ENCODE peak calls at places on chromosomes 1 and 21, in six cellular contexts. One of them, this sample, is unnamed.

GRCh38 chr1:35451125-35451528 is 106.1 kb downstream of the KIAA0319L start:
- DNase-seq in HepG2: peak
- DNase-seq in K562: peak
- DNase-seq in GM12878: no peak
- DNase-seq in SK-N-SH: peak
- DNase-seq in H1: peak
- DNase-seq in this sample: peak

GRCh38 chr1:11946647-11947046 is 12.1 kb downstream of the PLOD1 start:
- DNase-seq in H1: no peak
- DNase-seq in HepG2: no peak
- DNase-seq in SK-N-SH: no peak
- DNase-seq in K562: no peak
- DNase-seq in GM12878: no peak
- DNase-seq in this sample: peak

GRCh38 chr1:19765623-19766022 is 34.1 kb downstream of the TMCO4 start:
- DNase-seq in SK-N-SH: no peak
- DNase-seq in HepG2: no peak
- DNase-seq in GM12878: no peak
- DNase-seq in K562: no peak
- DNase-seq in H1: no peak
- DNase-seq in this sample: no peak

GRCh38 chr1:11777653-11778322 is 15.8 kb downstream of the C1orf167 start:
- DNase-seq in SK-N-SH: no peak
- DNase-seq in K562: no peak
- DNase-seq in GM12878: no peak
- DNase-seq in H1: no peak
- DNase-seq in HepG2: no peak
- DNase-seq in this sample: no peak

GRCh38 chr1:163875927-163876320 is 554.2 kb downstream of the NUF2 start:
- DNase-seq in GM12878: no peak
- DNase-seq in K562: no peak
- DNase-seq in SK-N-SH: no peak
- DNase-seq in H1: no peak
- DNase-seq in HepG2: no peak
- DNase-seq in this sample: no peak

GRCh38 chr1:224168859-224169380 is 14.1 kb upstream of the DEGS1 start:
- DNase-seq in GM12878: peak
- DNase-seq in SK-N-SH: no peak
- DNase-seq in K562: no peak
- DNase-seq in HepG2: peak
- DNase-seq in H1: no peak
- DNase-seq in this sample: peak

GRCh38 chr1:55718758-55719671 is 503.9 kb upstream of the USP24 start:
- DNase-seq in H1: no peak
- DNase-seq in SK-N-SH: no peak
- DNase-seq in HepG2: peak
- DNase-seq in K562: no peak
- DNase-seq in GM12878: no peak
- DNase-seq in this sample: no peak

GRCh38 chr1:154434346-154435075 is 29.4 kb downstream of the IL6R start:
- DNase-seq in HepG2: no peak
- DNase-seq in H1: no peak
- DNase-seq in GM12878: no peak
- DNase-seq in SK-N-SH: no peak
- DNase-seq in K562: peak
- DNase-seq in this sample: no peak

GRCh38 chr1:172002725-172003345 is 161.5 kb downstream of the DNM3 start:
- DNase-seq in K562: peak
- DNase-seq in GM12878: peak
- DNase-seq in H1: no peak
- DNase-seq in HepG2: peak
- DNase-seq in SK-N-SH: peak
- DNase-seq in this sample: no peak

GRCh38 chr21:24420694-24421093 is 1186.6 kb downstream of the MRPL39 start:
- DNase-seq in K562: no peak
- DNase-seq in SK-N-SH: no peak
- DNase-seq in GM12878: no peak
- DNase-seq in H1: no peak
- DNase-seq in HepG2: no peak
- DNase-seq in this sample: no peak

GRCh38 chr1:241822846-241823245 is 25.2 kb upstream of the EXO1 start:
- DNase-seq in K562: no peak
- DNase-seq in H1: no peak
- DNase-seq in HepG2: no peak
- DNase-seq in SK-N-SH: no peak
- DNase-seq in GM12878: no peak
- DNase-seq in this sample: no peak

GRCh38 chr1:59113876-59114457 is 182.9 kb upstream of the FGGY start:
- DNase-seq in GM12878: no peak
- DNase-seq in SK-N-SH: no peak
- DNase-seq in H1: no peak
- DNase-seq in K562: no peak
- DNase-seq in HepG2: no peak
- DNase-seq in this sample: no peak

GRCh38 chr21:27802816-27803475 is 836.1 kb upstream of the ADAMTS5 start:
- DNase-seq in SK-N-SH: peak
- DNase-seq in H1: peak
- DNase-seq in HepG2: no peak
- DNase-seq in K562: peak
- DNase-seq in GM12878: no peak
- DNase-seq in this sample: peak

GRCh38 chr1:28370220-28371010 is 875 bp downstream of the PHACTR4 start:
- DNase-seq in HepG2: no peak
- DNase-seq in SK-N-SH: peak
- DNase-seq in GM12878: no peak
- DNase-seq in K562: no peak
- DNase-seq in H1: no peak
- DNase-seq in this sample: peak

GRCh38 chr1:226886142-226886901 is 15.9 kb downstream of the PSEN2 start:
- DNase-seq in HepG2: no peak
- DNase-seq in H1: no peak
- DNase-seq in GM12878: no peak
- DNase-seq in K562: no peak
- DNase-seq in SK-N-SH: no peak
- DNase-seq in this sample: no peak

GRCh38 chr1:147853391-147853790 is 49.2 kb upstream of the GJA8 start:
- DNase-seq in GM12878: no peak
- DNase-seq in HepG2: no peak
- DNase-seq in K562: no peak
- DNase-seq in SK-N-SH: no peak
- DNase-seq in H1: no peak
- DNase-seq in this sample: no peak

GRCh38 chr21:22115746-22116145 is 1117.5 kb downstream of the NCAM2 start:
- DNase-seq in SK-N-SH: no peak
- DNase-seq in HepG2: no peak
- DNase-seq in GM12878: no peak
- DNase-seq in K562: no peak
- DNase-seq in H1: no peak
- DNase-seq in this sample: no peak

GRCh38 chr1:232905324-232906034 is 44.9 kb upstream of the NTPCR start:
- DNase-seq in K562: no peak
- DNase-seq in HepG2: no peak
- DNase-seq in H1: no peak
- DNase-seq in GM12878: no peak
- DNase-seq in SK-N-SH: no peak
- DNase-seq in this sample: no peak

GRCh38 chr1:160834945-160835565 is 27.6 kb downstream of the CD244 start:
- DNase-seq in SK-N-SH: peak
- DNase-seq in H1: no peak
- DNase-seq in GM12878: no peak
- DNase-seq in K562: peak
- DNase-seq in HepG2: peak
- DNase-seq in this sample: peak

DNA sequence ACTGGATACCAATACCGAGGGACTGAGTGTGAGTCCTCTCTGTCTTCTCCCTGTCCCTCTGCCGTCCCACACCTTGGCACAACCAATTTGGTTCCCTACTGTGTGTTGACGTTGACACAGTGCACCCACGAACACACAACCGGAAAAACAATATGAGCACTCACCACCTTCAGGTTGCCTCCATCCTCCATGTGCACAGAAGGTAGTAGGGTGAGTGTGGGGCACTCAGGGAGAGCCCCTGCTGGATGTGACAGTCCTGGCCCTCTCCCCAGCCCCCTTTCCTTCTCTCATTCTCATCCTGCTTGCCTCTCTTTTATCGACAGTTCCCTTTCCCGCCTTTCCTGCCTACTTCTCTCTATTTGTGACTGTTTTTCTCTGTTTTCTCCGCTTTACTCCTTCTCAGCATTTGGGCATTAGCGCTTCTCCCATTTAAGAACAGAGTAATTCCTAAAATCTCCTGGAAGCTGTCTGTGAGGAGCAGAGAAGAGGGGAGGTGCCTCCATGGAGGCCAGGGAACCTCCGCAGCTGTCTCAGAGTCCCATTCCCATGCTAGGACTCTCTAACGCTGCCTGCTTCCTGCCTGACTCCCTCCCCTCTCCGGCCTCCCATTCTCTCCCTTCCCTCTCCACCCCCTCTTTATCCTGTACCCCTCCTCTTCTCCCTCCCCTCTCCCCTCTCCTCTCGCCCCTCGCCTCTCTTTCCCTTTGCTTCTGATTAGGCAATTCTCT is 16.4 kb downstream of the CADM3 start:
- DNase-seq in GM12878: no peak
- DNase-seq in H1: peak
- DNase-seq in K562: no peak
- DNase-seq in HepG2: no peak
- DNase-seq in SK-N-SH: no peak
- DNase-seq in this sample: no peak
- H3K4me3 ChIP-seq in GM12878: no peak
- H3K4me3 ChIP-seq in H1: peak
- H3K4me3 ChIP-seq in K562: no peak
- H3K4me3 ChIP-seq in HepG2: no peak
- H3K4me3 ChIP-seq in SK-N-SH: no peak
- H3K4me3 ChIP-seq in this sample: no peak

DNA sequence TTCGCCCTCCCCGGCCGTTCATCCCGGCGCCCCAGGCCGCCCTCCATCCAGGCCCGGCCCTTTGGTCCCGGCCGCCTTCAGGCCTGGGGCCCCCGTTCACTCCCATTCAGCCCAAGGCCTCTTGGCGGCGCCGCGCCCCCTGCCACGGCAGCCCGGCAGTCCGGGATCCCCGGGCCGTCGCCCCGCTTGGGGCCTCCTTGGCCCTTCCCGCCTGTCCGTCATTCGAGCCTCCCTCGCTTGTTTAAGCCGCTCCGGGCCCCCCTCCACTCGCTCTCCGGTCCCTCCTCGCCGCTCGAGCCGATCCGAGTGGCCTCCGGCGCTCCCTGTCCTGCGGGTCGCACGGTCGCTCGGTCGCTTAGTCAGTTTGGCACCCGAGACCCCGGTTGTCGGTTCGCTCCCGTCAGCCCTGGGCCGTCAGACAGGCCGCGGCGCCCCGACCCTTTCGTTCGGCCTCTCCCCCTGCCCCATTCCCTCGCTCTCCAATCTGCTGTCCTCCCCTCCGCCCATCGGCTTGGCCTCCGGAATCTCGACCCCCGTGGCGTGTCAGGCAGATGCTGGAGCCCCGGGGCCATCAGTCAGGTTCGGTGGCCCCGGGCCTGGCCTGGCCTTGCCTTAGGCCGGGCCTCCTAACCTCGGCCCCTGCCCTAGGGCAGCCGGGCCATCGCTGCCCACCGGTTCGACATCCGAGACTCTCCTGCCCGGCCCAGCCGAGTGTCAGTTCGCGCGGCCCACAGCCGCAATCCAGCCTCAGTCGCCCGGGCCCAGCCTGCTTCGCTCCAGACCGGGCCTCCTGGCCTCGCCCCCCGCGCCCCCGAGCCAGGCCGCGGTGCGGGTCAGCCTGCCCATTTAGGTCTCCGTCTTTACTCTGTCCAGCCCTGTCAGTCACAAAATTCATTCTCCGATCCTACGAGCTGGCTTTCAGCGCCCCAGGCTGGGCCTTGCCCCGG is 1.1 kb downstream of the LRRC41 start:
- DNase-seq in K562: peak
- DNase-seq in SK-N-SH: peak
- DNase-seq in H1: peak
- DNase-seq in GM12878: no peak
- DNase-seq in HepG2: peak
- DNase-seq in this sample: no peak
- TF ChIP-seq CTCF in K562: peak
- TF ChIP-seq CTCF in SK-N-SH: peak
- TF ChIP-seq CTCF in H1: peak
- TF ChIP-seq CTCF in GM12878: peak
- TF ChIP-seq CTCF in HepG2: peak
- TF ChIP-seq CTCF in this sample: no peak

DNA sequence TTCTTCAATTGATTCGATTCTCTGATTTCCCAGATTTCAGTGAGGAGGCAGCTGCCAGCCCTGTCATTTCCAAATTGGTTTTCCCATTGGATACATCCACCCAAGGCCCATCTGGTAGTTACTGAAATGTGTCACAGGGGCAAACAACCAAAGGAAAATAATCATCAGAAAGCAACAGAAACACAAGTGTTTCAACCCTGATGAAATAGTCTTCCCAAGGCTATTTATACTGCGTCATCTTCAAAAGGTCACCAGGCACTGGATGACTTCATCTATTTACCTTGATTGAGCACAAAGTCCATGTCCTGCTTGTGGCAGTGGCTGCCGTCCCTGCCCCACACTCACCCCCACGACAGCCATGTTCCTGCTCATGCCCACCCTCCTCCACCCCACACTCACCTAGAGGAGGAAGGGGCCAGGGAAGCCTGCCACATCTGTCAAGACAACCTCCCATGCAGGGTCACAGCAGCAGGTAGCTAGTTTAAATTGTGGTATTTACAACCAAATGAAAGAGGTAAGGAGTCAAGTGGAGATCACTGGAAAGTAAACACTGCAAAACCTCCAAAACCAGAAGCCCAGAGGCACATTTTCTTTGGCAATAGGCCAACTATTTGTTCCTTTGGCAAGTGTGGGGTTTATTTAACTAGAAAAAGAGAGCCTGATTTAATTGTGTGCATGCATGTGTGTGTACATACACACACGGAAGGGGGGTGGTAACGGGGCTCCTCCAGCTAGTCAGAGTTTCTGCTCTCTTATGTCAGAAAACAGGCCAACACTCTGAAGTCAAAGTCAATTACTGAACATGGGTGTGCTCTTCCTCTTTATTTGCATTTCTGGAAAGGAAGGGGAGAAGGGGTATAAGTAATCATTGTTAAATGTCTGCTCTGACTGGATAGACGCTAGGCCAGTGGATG is 49.5 kb upstream of the RAB4A start:
- DNase-seq in SK-N-SH: peak
- DNase-seq in K562: no peak
- DNase-seq in HepG2: peak
- DNase-seq in H1: peak
- DNase-seq in GM12878: no peak
- DNase-seq in this sample: no peak
- TF ChIP-seq GABPA in SK-N-SH: no peak
- TF ChIP-seq GABPA in K562: no peak
- TF ChIP-seq GABPA in HepG2: no peak
- TF ChIP-seq GABPA in H1: no peak
- TF ChIP-seq GABPA in GM12878: no peak
- TF ChIP-seq GABPA in this sample: no peak

DNA sequence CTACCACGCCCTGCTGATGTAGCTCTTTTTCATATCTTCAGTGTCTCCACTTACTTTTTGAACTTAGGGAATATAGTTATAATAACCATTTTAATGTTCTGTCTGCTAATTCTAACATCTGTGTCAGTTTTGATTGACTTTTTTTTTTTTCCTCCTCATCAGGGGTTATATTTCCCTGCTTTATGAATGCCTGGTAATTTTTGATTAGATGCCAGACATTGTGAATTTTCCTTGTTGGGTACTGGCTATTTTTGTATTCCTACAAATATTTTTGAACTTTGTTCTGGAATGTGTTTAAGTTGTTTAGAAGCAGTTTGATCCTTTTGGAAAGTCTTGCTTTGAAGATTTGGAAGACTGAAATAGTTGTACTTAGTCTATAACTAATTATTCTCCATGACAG is 82.1 kb downstream of the ROR1 start:
- DNase-seq in H1: no peak
- DNase-seq in SK-N-SH: no peak
- DNase-seq in K562: no peak
- DNase-seq in GM12878: no peak
- DNase-seq in HepG2: no peak
- DNase-seq in this sample: no peak
- H3K4me3 ChIP-seq in H1: no peak
- H3K4me3 ChIP-seq in SK-N-SH: no peak
- H3K4me3 ChIP-seq in K562: no peak
- H3K4me3 ChIP-seq in GM12878: no peak
- H3K4me3 ChIP-seq in HepG2: no peak
- H3K4me3 ChIP-seq in this sample: no peak

This sample was measured in HL-60.